ENCODE peak calls at places on chromosomes 6 and 20, in nine cellular contexts. A, L, I, M, P, K, Y, Z and O are unnamed samples.

GRCh38 chr6:108564178-108564577 is 3.5 kb downstream of the FOXO3 start:
- DNase-seq in A (no peak), L (no peak), I (no peak), M (no peak), P (peak; percentile 75), K (no peak), Y (no peak), Z (no peak), O (peak; percentile 91)

GRCh38 chr6:53066059-53066406 is 829 bp downstream of the FBXO9 start:
- DNase-seq in A (no peak), L (peak; percentile 15), I (peak; percentile 69), M (peak; percentile 32), P (peak; percentile 47), K (no peak), Y (peak; percentile 42), Z (peak; percentile 76), O (peak; percentile 41)

GRCh38 chr6:138287144-138287955 is 69.1 kb upstream of the PBOV1 start:
- DNase-seq in A (no peak), L (no peak), I (peak; percentile 71), M (no peak), P (no peak), K (no peak), Y (peak; percentile 32), Z (no peak), O (peak; percentile 8)

GRCh38 chr6:30832864-30833263 is 51.5 kb upstream of the DDR1 start:
- DNase-seq in A (no peak), L (no peak), I (no peak), M (no peak), P (no peak), K (no peak), Y (no peak), Z (no peak), O (no peak)

GRCh38 chr6:82264824-82265223 is 17.3 kb upstream of the IBTK start:
- DNase-seq in A (no peak), L (no peak), I (no peak), M (no peak), P (no peak), K (no peak), Y (no peak), Z (no peak), O (no peak)

GRCh38 chr20:16518068-16518783 is 55.0 kb downstream of the KIF16B start:
- DNase-seq in A (peak; percentile 9), L (peak; percentile 89), I (peak; percentile 60), M (peak; percentile 54), P (peak; percentile 58), K (peak; percentile 7), Y (peak; percentile 43), Z (peak; percentile 50), O (peak; percentile 10)

GRCh38 chr6:157651731-157652490 is 171.1 kb upstream of the SNX9 start:
- DNase-seq in A (no peak), L (no peak), I (no peak), M (no peak), P (no peak), K (no peak), Y (no peak), Z (no peak), O (no peak)

GRCh38 chr6:87066449-87067288 is 28.2 kb downstream of the CGA start:
- DNase-seq in A (peak; percentile 45), L (peak; percentile 28), I (peak; percentile 40), M (peak; percentile 24), P (peak; percentile 47), K (peak; percentile 45), Y (peak; percentile 48), Z (peak; percentile 86), O (no peak)

GRCh38 chr20:2132461-2132901 is 30.9 kb downstream of the STK35 start:
- DNase-seq in A (no peak), L (no peak), I (no peak), M (no peak), P (no peak), K (no peak), Y (no peak), Z (no peak), O (no peak)

GRCh38 chr6:141641406-141641805 is 491.3 kb upstream of the GJE1 start:
- DNase-seq in A (no peak), L (no peak), I (no peak), M (no peak), P (no peak), K (no peak), Y (no peak), Z (no peak), O (no peak)

GRCh38 chr20:63536241-63536977 is 767 bp downstream of the PTK6 start:
- DNase-seq in A (peak; percentile 31), L (peak; percentile 58), I (peak; percentile 15), M (no peak), P (peak; percentile 98), K (no peak), Y (peak; percentile 32), Z (peak; percentile 63), O (no peak)

GRCh38 chr6:154247119-154247814 is 109.3 kb downstream of the IPCEF1 start:
- DNase-seq in A (peak; percentile 36), L (no peak), I (no peak), M (no peak), P (no peak), K (no peak), Y (no peak), Z (peak; percentile 59), O (no peak)

GRCh38 chr6:17115251-17116089 is 13.6 kb downstream of the STMND1 start:
- DNase-seq in A (no peak), L (peak; percentile 13), I (no peak), M (peak; percentile 75), P (peak; percentile 67), K (peak; percentile 77), Y (no peak), Z (no peak), O (peak; percentile 76)

GRCh38 chr6:13769655-13770053 is 44.7 kb downstream of the MCUR1 start:
- DNase-seq in A (no peak), L (no peak), I (no peak), M (no peak), P (no peak), K (no peak), Y (no peak), Z (no peak), O (no peak)

GRCh38 chr20:3727333-3728035 is 5.0 kb upstream of the HSPA12B start:
- DNase-seq in A (no peak), L (no peak), I (no peak), M (peak; percentile 45), P (no peak), K (no peak), Y (no peak), Z (no peak), O (no peak)

GRCh38 chr6:31814677-31815024 is 432 bp downstream of the HSPA1L start:
- DNase-seq in A (peak; percentile 91), L (peak; percentile 91), I (no peak), M (no peak), P (peak; percentile 98), K (peak; percentile 93), Y (peak; percentile 76), Z (peak; percentile 89), O (peak; percentile 96)

GRCh38 chr20:14986026-14986655 is 648.7 kb upstream of the FLRT3 start:
- DNase-seq in A (no peak), L (peak; percentile 85), I (no peak), M (no peak), P (no peak), K (no peak), Y (no peak), Z (no peak), O (no peak)

GRCh38 chr6:130529569-130530149 is 163.8 kb downstream of the TMEM200A start:
- DNase-seq in A (no peak), L (no peak), I (no peak), M (no peak), P (no peak), K (no peak), Y (no peak), Z (no peak), O (no peak)

GRCh38 chr6:63864934-63865333 is 229.3 kb downstream of the PHF3 start:
- DNase-seq in A (no peak), L (no peak), I (no peak), M (no peak), P (no peak), K (no peak), Y (no peak), Z (no peak), O (no peak)

GRCh38 chr20:44717986-44718385 is 2.8 kb downstream of the CCN5 start:
- DNase-seq in A (no peak), L (peak; percentile 62), I (peak; percentile 83), M (no peak), P (no peak), K (no peak), Y (peak; percentile 30), Z (no peak), O (no peak)

GRCh38 chr6:126548301-126548700 is 208.4 kb downstream of the CENPW start:
- DNase-seq in A (no peak), L (no peak), I (no peak), M (no peak), P (no peak), K (no peak), Y (no peak), Z (no peak), O (no peak)

GRCh38 chr20:43938932-43939761 is 24.5 kb downstream of the TOX2 start:
- DNase-seq in A (no peak), L (peak; percentile 54), I (no peak), M (peak; percentile 93), P (peak; percentile 88), K (peak; percentile 97), Y (no peak), Z (no peak), O (peak; percentile 92)

GRCh38 chr6:146965110-146965689 is 239.0 kb upstream of the STXBP5 start:
- DNase-seq in A (no peak), L (no peak), I (no peak), M (no peak), P (no peak), K (no peak), Y (peak; percentile 3), Z (no peak), O (no peak)

GRCh38 chr20:45098096-45098773 is 2.7 kb downstream of the KCNS1 start:
- DNase-seq in A (peak; percentile 26), L (no peak), I (peak; percentile 55), M (no peak), P (peak; percentile 51), K (no peak), Y (peak; percentile 68), Z (peak; percentile 83), O (no peak)

GRCh38 chr6:130026859-130027258 is 8.5 kb downstream of the L3MBTL3 start:
- DNase-seq in A (no peak), L (no peak), I (no peak), M (no peak), P (no peak), K (no peak), Y (no peak), Z (no peak), O (no peak)

GRCh38 chr6:80382796-80383195 is 276.3 kb downstream of the BCKDHB start:
- DNase-seq in A (no peak), L (no peak), I (no peak), M (no peak), P (no peak), K (no peak), Y (no peak), Z (no peak), O (no peak)

GRCh38 chr6:79330723-79331122 is 96.2 kb upstream of the HMGN3 start:
- DNase-seq in A (no peak), L (no peak), I (no peak), M (no peak), P (no peak), K (no peak), Y (no peak), Z (no peak), O (no peak)

GRCh38 chr6:45606831-45607400 is 229.2 kb upstream of the SUPT3H start:
- DNase-seq in A (no peak), L (no peak), I (peak; percentile 25), M (no peak), P (no peak), K (no peak), Y (no peak), Z (no peak), O (no peak)

GRCh38 chr6:3380344-3381232 is 76.3 kb downstream of the SLC22A23 start:
- DNase-seq in A (no peak), L (no peak), I (no peak), M (no peak), P (no peak), K (no peak), Y (no peak), Z (no peak), O (no peak)

GRCh38 chr6:141988954-141989705 is 143.6 kb upstream of the GJE1 start:
- DNase-seq in A (peak; percentile 40), L (peak; percentile 20), I (peak; percentile 25), M (peak; percentile 57), P (peak; percentile 36), K (peak; percentile 43), Y (peak; percentile 30), Z (peak; percentile 3), O (peak; percentile 62)